ENCODE peak calls at places on chromosomes 13 and 19, in ten cellular contexts. C, H, E, B, K, O, I, V, Q and F are unnamed samples.

GRCh38 chr13:67225252-67226159 is 4.6 kb downstream of the PCDH9 start:
- DNase-seq in C (no peak), H (no peak), E (no peak), B (no peak), K (no peak), O (no peak), I (no peak), V (no peak), Q (no peak), F (no peak)

GRCh38 chr13:72204291-72204690 is 337.3 kb upstream of the DACH1 start:
- DNase-seq in C (no peak), H (peak; percentile 17), E (no peak), B (no peak), K (no peak), O (no peak), I (no peak), V (no peak), Q (no peak), F (no peak)

GRCh38 chr19:46717716-46718143 is 816 bp upstream of the PRKD2 start:
- DNase-seq in C (no peak), H (no peak), E (no peak), B (no peak), K (no peak), O (no peak), I (no peak), V (no peak), Q (no peak), F (no peak)

GRCh38 chr19:49113762-49114629 is at the start of gene LIN7B:
- DNase-seq in C (peak; percentile 57), H (no peak), E (peak; percentile 87), B (peak; percentile 74), K (peak; percentile 84), O (peak; percentile 85), I (peak; percentile 62), V (peak; percentile 97), Q (no peak), F (peak; percentile 57)

GRCh38 chr19:45231891-45232290 is 13.3 kb downstream of the EXOC3L2 start:
- DNase-seq in C (no peak), H (no peak), E (no peak), B (no peak), K (no peak), O (no peak), I (no peak), V (peak; percentile 9), Q (no peak), F (no peak)

GRCh38 chr19:17572640-17573039 is 17.2 kb downstream of the COLGALT1 start:
- DNase-seq in C (no peak), H (no peak), E (no peak), B (no peak), K (no peak), O (no peak), I (no peak), V (no peak), Q (no peak), F (no peak)

GRCh38 chr19:53328967-53329366 is 4.6 kb upstream of the ZNF845 start:
- DNase-seq in C (no peak), H (no peak), E (no peak), B (peak; percentile 17), K (no peak), O (no peak), I (peak; percentile 8), V (peak; percentile 38), Q (no peak), F (no peak)

GRCh38 chr13:112182251-112182650 is 115.3 kb downstream of the SOX1 start:
- DNase-seq in C (no peak), H (no peak), E (no peak), B (no peak), K (no peak), O (no peak), I (no peak), V (no peak), Q (no peak), F (no peak)

GRCh38 chr19:1691589-1692290 is 39.3 kb upstream of the TCF3 start:
- DNase-seq in C (no peak), H (no peak), E (no peak), B (no peak), K (no peak), O (no peak), I (no peak), V (peak; percentile 35), Q (no peak), F (no peak)

GRCh38 chr13:80359459-80360297 is 18.8 kb upstream of the SPRY2 start:
- DNase-seq in C (no peak), H (no peak), E (peak; percentile 34), B (no peak), K (peak; percentile 91), O (no peak), I (no peak), V (no peak), Q (no peak), F (no peak)